ENCODE peak calls at places on chromosomes 3 and 15, in eight cellular contexts. X is breast epithelium, I is IMR-90, E is HepG2, V is right lobe of liver, D is tibial nerve, B is ovary, F is uterus. J is an unnamed sample. For H3K4me1, the result is how much of the 10 kb centered on the place peaks cover.

GRCh38 chr15:65517866-65518207 is 348 bp upstream of the DPP8 start:
- DNase-seq in B (no peak), X (no peak), V (no peak), F (no peak), I (no peak), E (no peak), D (no peak), J (no peak)

GRCh38 chr15:22892333-22892732 is 53.9 kb downstream of the NIPA2 start:
- DNase-seq in F (no peak), D (no peak), X (no peak), I (no peak), E (no peak), B (no peak), V (no peak), J (no peak)

GRCh38 chr3:46849686-46850467 is 13.4 kb downstream of the MYL3 start:
- DNase-seq in X (peak), F (no peak), D (no peak), B (no peak), E (no peak), V (no peak), I (no peak), J (peak)

GRCh38 chr15:95715116-95715888 is 615.2 kb upstream of the NR2F2 start:
- DNase-seq in D (no peak), B (no peak), E (no peak), I (peak), F (no peak), V (peak), X (no peak), J (no peak)

GRCh38 chr3:87145553-87145952 is 81.6 kb upstream of the CHMP2B start:
- DNase-seq in F (no peak), X (no peak), B (no peak), D (no peak), V (no peak), I (peak), E (peak), J (no peak)

GRCh38 chr3:37855363-37855970 is 6.2 kb upstream of the CTDSPL start:
- DNase-seq in V (peak), F (peak), E (peak), I (peak), B (peak), X (peak), D (peak), J (peak)

GRCh38 chr3:30012941-30013543 is 593.4 kb upstream of the TGFBR2 start:
- DNase-seq in I (peak), E (peak), V (peak), D (peak), F (peak), X (peak), B (peak), J (peak)

GRCh38 chr15:40365624-40366023 is 7.6 kb downstream of the DISP2 start:
- DNase-seq in I (no peak), B (no peak), D (no peak), F (no peak), X (no peak), E (no peak), V (no peak), J (no peak)

GRCh38 chr3:49880581-49881328 is 11.0 kb upstream of the CAMKV start:
- DNase-seq in I (no peak), V (no peak), B (no peak), X (no peak), F (no peak), D (no peak), E (no peak), J (no peak)

GRCh38 chr3:178060406-178060805 is 475.8 kb upstream of the KCNMB2 start:
- DNase-seq in E (no peak), D (peak), B (peak), V (no peak), F (peak), X (no peak), I (peak), J (no peak)

GRCh38 chr15:64072812-64073211 is 20.8 kb downstream of the CIAO2A start:
- DNase-seq in D (no peak), F (no peak), V (peak), B (no peak), E (peak), X (no peak), I (no peak), J (no peak)

GRCh38 chr15:92077353-92078080 is 224.0 kb downstream of the SLCO3A1 start:
- DNase-seq in B (peak), D (peak), I (peak), E (peak), V (peak), X (peak), F (peak), J (no peak)

GRCh38 chr3:62184559-62184958 is 188.8 kb downstream of the FEZF2 start:
- DNase-seq in B (peak), D (no peak), X (no peak), I (no peak), V (peak), F (no peak), E (peak), J (no peak)

GRCh38 chr3:138332472-138333073 is 2.9 kb upstream of the NME9 start:
- DNase-seq in I (peak), X (no peak), F (no peak), D (no peak), V (no peak), B (no peak), E (peak), J (no peak)

GRCh38 chr3:112654979-112655378 is 14.0 kb upstream of the CCDC80 start:
- DNase-seq in X (no peak), F (no peak), V (no peak), E (no peak), I (no peak), D (no peak), B (no peak), J (no peak)

GRCh38 chr15:76341366-76342045 is 4.9 kb downstream of the ISL2 start:
- DNase-seq in I (no peak), V (no peak), D (no peak), B (no peak), E (no peak), X (no peak), F (no peak), J (no peak)

GRCh38 chr3:46660543-46661523 is 32.6 kb downstream of the ALS2CL start:
- DNase-seq in E (no peak), D (no peak), I (no peak), V (peak), B (no peak), X (no peak), F (no peak), J (peak)

GRCh38 chr3:129413687-129414506 is 14.5 kb downstream of the EFCAB12 start:
- DNase-seq in I (peak), D (no peak), F (no peak), V (peak), X (peak), E (peak), B (peak), J (no peak)

GRCh38 chr3:59708202-59708601 is 658.4 kb upstream of the CFAP20DC start:
- DNase-seq in D (no peak), E (no peak), B (no peak), V (no peak), I (no peak), X (no peak), F (no peak), J (no peak)

GRCh38 chr15:85172846-85173490 is 191.3 kb downstream of the PDE8A start:
- DNase-seq in I (no peak), E (no peak), B (no peak), X (no peak), D (no peak), V (no peak), F (no peak), J (no peak)

GRCh38 chr3:43735618-43736017 is 44.9 kb downstream of the ABHD5 start:
- DNase-seq in V (no peak), D (no peak), F (no peak), B (no peak), E (peak), I (no peak), X (no peak), J (no peak)

GRCh38 chr3:41193822-41194539 is 5.3 kb upstream of the CTNNB1 start:
- DNase-seq in X (no peak), V (no peak), F (no peak), I (no peak), B (no peak), E (no peak), D (no peak), J (no peak)

DNA sequence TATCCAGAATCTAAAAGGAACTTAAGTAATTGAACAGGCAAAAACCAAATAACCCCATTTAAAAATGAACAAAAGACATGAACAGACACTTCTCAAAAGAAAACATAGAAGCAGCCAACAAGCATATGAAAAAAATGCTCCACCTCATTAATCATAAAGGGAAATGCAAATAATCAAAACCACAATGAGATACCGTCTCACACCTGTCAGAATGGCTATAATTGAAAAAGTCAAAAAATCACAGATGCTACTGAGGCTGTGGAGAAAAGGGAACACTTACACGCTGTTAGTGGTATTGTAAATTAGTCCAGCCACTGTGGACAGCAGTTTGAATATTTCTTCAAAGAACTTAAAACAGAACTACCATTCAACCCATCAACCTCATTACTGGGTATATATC is 220.7 kb downstream of the MEX3B start:
- DNase-seq in X (no peak), E (no peak), B (no peak), V (no peak), D (no peak), F (no peak), I (no peak), J (no peak)
- H3K27ac ChIP-seq in X (no peak), E (no peak), B (no peak), V (no peak), D (no peak), F (no peak), I (no peak), J (no peak)

GRCh38 chr15:44519537-44519936 is 17.4 kb upstream of the EIF3J start:
- DNase-seq in D (no peak), I (no peak), X (no peak), F (no peak), E (no peak), V (no peak), B (no peak), J (no peak)
- TF ChIP-seq POLR2A in D (no peak), I (no peak), X (no peak), F (no peak), E (no peak), V (no peak), B (no peak), J (no peak)

DNA sequence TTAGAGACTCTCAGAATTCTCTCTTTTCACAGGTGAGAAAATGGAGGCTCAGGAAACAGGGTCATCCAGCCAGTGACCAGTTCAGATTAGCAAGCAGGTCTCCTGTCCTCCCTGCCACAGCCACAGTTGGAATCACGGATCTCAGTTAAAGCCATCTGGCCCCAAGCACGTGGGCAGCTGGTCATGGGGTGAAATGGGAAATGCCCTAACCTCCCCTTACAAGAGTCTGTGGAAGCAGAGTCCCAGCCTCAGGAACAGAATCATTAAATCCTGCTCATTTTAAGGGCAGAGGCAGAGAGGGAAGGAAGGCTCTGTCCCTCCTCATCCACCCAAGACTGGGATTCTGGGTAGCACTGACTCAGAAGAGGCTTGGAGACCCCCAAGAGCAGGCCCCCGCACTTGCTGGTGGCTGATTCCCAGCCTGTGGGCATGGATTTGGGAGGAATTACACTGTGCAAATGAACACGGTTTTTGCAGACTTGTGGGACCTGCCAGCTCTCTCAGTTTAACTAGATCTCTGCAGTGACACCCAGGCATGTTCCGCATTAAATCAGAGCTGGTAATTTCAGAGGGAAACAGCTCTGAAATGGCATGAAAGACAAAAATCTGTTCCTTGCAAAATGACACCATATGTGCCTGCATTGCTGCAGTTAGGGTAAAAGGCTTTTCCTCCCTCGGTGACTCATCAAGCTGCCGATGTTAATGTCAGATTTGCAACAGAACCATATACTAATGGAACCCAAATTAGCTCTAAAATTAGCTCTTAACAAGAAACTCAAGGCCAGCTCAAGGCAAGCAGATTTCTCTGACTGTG is 89.0 kb downstream of the BDH1 start:
- DNase-seq in B (no peak), E (no peak), I (peak), X (no peak), F (no peak), V (no peak), D (no peak), J (no peak)
- H3K4me1 ChIP-seq in B (under half), E (half or more), I (under half), X (under half), F (under half), V (half or more), D (under half), J (under half)

DNA sequence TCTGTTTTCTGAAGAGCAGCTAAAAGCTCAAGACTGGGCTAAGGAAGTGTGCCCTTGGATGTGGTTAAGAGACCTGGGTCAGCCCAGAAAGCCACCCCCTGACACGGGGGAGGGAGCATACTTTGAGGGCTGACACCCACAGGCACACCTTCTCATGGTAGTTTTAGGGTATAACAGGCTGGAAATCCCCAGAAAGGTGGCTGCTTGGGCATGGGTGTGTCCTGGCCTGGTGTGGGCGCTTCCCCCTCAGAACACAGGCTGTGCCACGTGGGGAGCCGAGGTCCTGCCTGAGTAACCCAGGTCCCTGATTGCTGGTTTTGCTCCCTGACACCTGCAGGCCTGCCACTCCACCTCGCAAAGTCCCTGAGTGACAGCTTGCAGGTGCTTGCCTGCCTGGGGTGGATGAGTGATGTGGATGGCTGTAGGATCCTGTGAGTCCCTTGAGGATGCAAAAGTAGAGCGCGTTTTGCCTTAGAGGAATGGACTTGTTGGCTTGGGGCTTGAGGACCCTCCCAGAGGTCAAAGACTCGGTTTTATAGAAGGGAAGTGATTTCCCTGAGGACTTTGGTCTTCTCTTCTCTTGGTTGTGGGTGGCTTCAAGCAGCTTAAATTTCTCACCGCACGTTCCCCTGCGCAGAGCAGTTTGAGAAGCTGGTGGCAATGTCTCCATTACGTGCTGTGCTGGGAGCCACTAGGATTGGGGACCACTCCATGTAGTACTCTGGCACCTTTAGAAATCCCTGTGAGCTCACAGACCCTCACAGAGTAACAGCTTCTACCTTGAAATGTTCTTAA is 94.4 kb downstream of the DNASE1L3 start:
- DNase-seq in V (no peak), I (no peak), B (no peak), X (no peak), F (no peak), E (no peak), D (no peak), J (no peak)
- H3K27ac ChIP-seq in V (peak), I (peak), B (peak), X (peak), F (peak), E (no peak), D (no peak), J (no peak)

DNA sequence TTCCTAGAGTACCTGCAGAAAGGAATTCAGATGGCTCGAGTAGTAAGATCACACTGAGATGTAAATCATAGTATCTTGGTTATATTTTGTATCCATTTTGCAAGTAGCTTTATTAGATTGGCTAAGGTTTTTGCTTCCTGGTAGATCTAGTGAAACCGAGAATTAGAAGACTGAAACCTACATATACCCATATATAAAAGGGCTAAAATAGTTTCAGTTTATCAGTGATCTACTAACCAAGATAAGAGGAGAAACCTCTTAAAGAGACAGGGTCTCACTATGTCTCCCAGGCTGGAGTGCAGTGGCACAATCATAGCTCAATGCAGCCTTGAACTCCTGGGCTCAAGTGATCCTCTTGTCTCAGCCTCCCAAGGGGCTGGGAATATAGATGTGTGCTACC is 135.3 kb downstream of the PCCB start:
- DNase-seq in X (no peak), I (no peak), D (no peak), E (no peak), F (no peak), V (no peak), B (no peak), J (no peak)
- TF ChIP-seq POLR2A in X (no peak), I (no peak), D (no peak), E (no peak), F (no peak), V (no peak), B (no peak), J (no peak)

GRCh38 chr15:52569244-52569585 is 385 bp upstream of the ARPP19 start:
- DNase-seq in B (no peak), X (no peak), V (no peak), D (no peak), F (no peak), E (no peak), I (no peak), J (no peak)

GRCh38 chr15:52568569-52569243 is at the start of gene ARPP19:
- DNase-seq in X (peak), F (peak), V (peak), D (peak), I (peak), B (peak), E (peak), J (peak)

GRCh38 chr15:52563499-52564060 is 5.2 kb downstream of the ARPP19 start:
- DNase-seq in D (no peak), I (no peak), B (no peak), F (no peak), E (no peak), V (no peak), X (no peak), J (no peak)

GRCh38 chr15:52566889-52567288 is 1.9 kb downstream of the ARPP19 start:
- DNase-seq in B (no peak), I (no peak), F (no peak), D (no peak), V (no peak), X (no peak), E (no peak), J (no peak)

GRCh38 chr15:52567886-52568568 is 803 bp downstream of the ARPP19 start:
- DNase-seq in V (peak), D (no peak), B (peak), F (no peak), I (peak), E (peak), X (no peak), J (no peak)
- H3K4me1 ChIP-seq in V (under half), D (half or more), B (under half), F (under half), I (under half), E (half or more), X (under half), J (under half)

GRCh38 chr3:124587053-124587408 is 143.2 kb upstream of the UMPS start:
- DNase-seq in D (no peak), I (no peak), E (no peak), X (no peak), B (no peak), V (no peak), F (no peak), J (no peak)
- H3K27ac ChIP-seq in D (no peak), I (no peak), E (no peak), X (peak), B (no peak), V (no peak), F (no peak), J (no peak)

GRCh38 chr3:150699068-150699635 is 4.6 kb downstream of the ERICH6 start:
- DNase-seq in I (peak), X (no peak), B (no peak), D (no peak), F (no peak), E (peak), V (no peak), J (no peak)

GRCh38 chr3:150703756-150704344 is at the start of gene ERICH6:
- DNase-seq in X (peak), E (peak), F (peak), I (peak), D (peak), B (peak), V (peak), J (peak)
- TF ChIP-seq POLR2A in X (peak), E (peak), F (peak), I (peak), D (no peak), B (peak), V (peak), J (peak)

GRCh38 chr15:78049691-78050440 is 27.6 kb downstream of the TBC1D2B start:
- DNase-seq in B (no peak), F (no peak), V (no peak), D (no peak), X (no peak), I (peak), E (no peak), J (no peak)

GRCh38 chr15:78050441-78050809 is 27.1 kb downstream of the TBC1D2B start:
- DNase-seq in V (no peak), B (no peak), F (no peak), X (no peak), D (no peak), E (no peak), I (no peak), J (no peak)

GRCh38 chr15:78052545-78052944 is 25.0 kb downstream of the TBC1D2B start:
- DNase-seq in V (no peak), I (no peak), X (no peak), F (no peak), B (no peak), D (no peak), E (no peak), J (no peak)

GRCh38 chr15:78051622-78052405 is 25.7 kb downstream of the TBC1D2B start:
- DNase-seq in D (no peak), F (peak), E (no peak), V (no peak), I (peak), B (no peak), X (no peak), J (no peak)

DNA sequence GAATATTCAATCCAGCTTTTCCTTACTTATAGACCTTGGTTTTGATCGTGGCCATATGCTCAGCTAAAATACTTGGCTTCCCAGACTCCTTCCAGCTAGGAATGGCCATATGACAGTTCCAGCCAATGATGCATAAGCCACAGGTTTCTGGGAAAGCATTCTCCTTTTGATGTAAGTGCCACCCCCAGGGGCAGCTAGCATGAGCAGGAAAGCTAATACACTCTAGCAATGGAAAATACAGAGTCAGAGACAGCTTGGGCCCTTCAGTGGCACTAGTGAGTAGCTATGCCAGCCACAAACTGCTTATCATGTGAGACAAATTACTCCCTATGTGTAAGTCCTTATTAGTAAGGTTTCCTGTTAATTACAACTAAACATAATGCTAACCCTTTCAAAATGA is 26.7 kb downstream of the TBC1D2B start:
- DNase-seq in I (no peak), F (no peak), E (no peak), V (no peak), D (no peak), B (no peak), X (no peak), J (no peak)
- H3K4me1 ChIP-seq in I (under half), F (under half), E (under half), V (half or more), D (half or more), B (under half), X (under half), J (half or more)

GRCh38 chr3:170372190-170372879 is 14.8 kb downstream of the SKIL start:
- DNase-seq in F (no peak), X (no peak), B (no peak), D (no peak), E (no peak), I (peak), V (no peak), J (no peak)
- H3K27ac ChIP-seq in F (no peak), X (no peak), B (no peak), D (no peak), E (no peak), I (no peak), V (no peak), J (no peak)

J was measured in suprapubic skin.